ENCODE peak calls at places on chromosomes 12 and 14, in five cellular contexts. R is midbrain, E is GM19239, Q is osteocyte, P is SIG-M5. J is an unnamed sample.
A peak's percentile ranks its signal among the peaks of the same experiment; 100 is the strongest.

GRCh38 chr12:5466521-5466960 is 34.6 kb downstream of the NTF3 start:
- DNase-seq in R (no peak), E (no peak), Q (no peak), P (no peak), J (no peak)

GRCh38 chr12:124780752-124781685 is 82.6 kb downstream of the SCARB1 start:
- DNase-seq in R (no peak), E (no peak), Q (no peak), P (no peak), J (no peak)

GRCh38 chr12:51943346-51943745 is 8.2 kb upstream of the ACVR1B start:
- DNase-seq in R (no peak), E (no peak), Q (peak; percentile 32), P (no peak), J (no peak)

GRCh38 chr12:130100634-130101033 is 61.6 kb upstream of the FZD10 start:
- DNase-seq in R (no peak), E (no peak), Q (no peak), P (no peak), J (no peak)

GRCh38 chr14:76848879-76849278 is 22.7 kb downstream of the LRRC74A start:
- DNase-seq in R (no peak), E (no peak), Q (no peak), P (no peak), J (no peak)

GRCh38 chr14:94550041-94550440 is 11.2 kb upstream of the SERPINA4 start:
- DNase-seq in R (no peak), E (no peak), Q (peak; percentile 48), P (no peak), J (no peak)

GRCh38 chr12:64009321-64010068 is 165.0 kb downstream of the SRGAP1 start:
- DNase-seq in R (no peak), E (no peak), Q (no peak), P (no peak), J (no peak)

GRCh38 chr14:90610641-90611040 is 205.6 kb downstream of the TTC7B start:
- DNase-seq in R (no peak), E (no peak), Q (no peak), P (no peak), J (no peak)

GRCh38 chr14:100804138-100804537 is 21.8 kb upstream of the MEG3 start:
- DNase-seq in R (no peak), E (no peak), Q (no peak), P (no peak), J (no peak)

GRCh38 chr14:70254476-70254961 is 65.8 kb upstream of the SLC8A3 start:
- DNase-seq in R (no peak), E (no peak), Q (no peak), P (no peak), J (peak; percentile 32)

GRCh38 chr14:32202468-32202865 is 602 bp downstream of the RNU6-8 start:
- DNase-seq in R (no peak), E (no peak), Q (no peak), P (no peak), J (no peak)

GRCh38 chr12:41564816-41565215 is 376.7 kb downstream of the PDZRN4 start:
- DNase-seq in R (no peak), E (no peak), Q (no peak), P (no peak), J (no peak)

GRCh38 chr12:71041481-71041880 is 116.3 kb downstream of the TSPAN8 start:
- DNase-seq in R (no peak), E (no peak), Q (no peak), P (no peak), J (no peak)

GRCh38 chr12:41452838-41453237 is 264.7 kb downstream of the PDZRN4 start:
- DNase-seq in R (no peak), E (no peak), Q (no peak), P (no peak), J (no peak)

GRCh38 chr12:52903285-52903854 is 1.5 kb downstream of the KRT8 start:
- DNase-seq in R (peak; percentile 57), E (peak; percentile 52), Q (peak; percentile 92), P (no peak), J (peak; percentile 55)

GRCh38 chr14:101827286-101827685 is 65.8 kb downstream of the PPP2R5C start:
- DNase-seq in R (no peak), E (no peak), Q (no peak), P (no peak), J (no peak)

GRCh38 chr12:79451988-79452387 is 238.8 kb downstream of the PAWR start:
- DNase-seq in R (peak; percentile 2), E (no peak), Q (peak; percentile 85), P (no peak), J (peak; percentile 66)

GRCh38 chr14:73714656-73715081 is 485 bp upstream of the PNMA1 start:
- DNase-seq in R (no peak), E (no peak), Q (no peak), P (no peak), J (no peak)

GRCh38 chr12:12034344-12034743 is 36.4 kb upstream of the BCL2L14 start:
- DNase-seq in R (no peak), E (no peak), Q (no peak), P (no peak), J (no peak)

GRCh38 chr14:96122496-96122895 is 82.1 kb upstream of the BDKRB2 start:
- DNase-seq in R (no peak), E (no peak), Q (no peak), P (no peak), J (peak; percentile 36)